ENCODE peak calls at places on chromosomes 5 and 9, in seven cellular contexts. E, H, B, Q, O, P and X are unnamed samples.

GRCh38 chr9:135804588-135805421 is 102.5 kb downstream of the CAMSAP1 start:
- DNase-seq in E (no peak), H (no peak), B (no peak), Q (no peak), O (peak; percentile 9), P (no peak), X (no peak)

GRCh38 chr5:131999991-132000490 is 11.4 kb downstream of the ACSL6 start:
- DNase-seq in E (no peak), H (no peak), B (no peak), Q (no peak), O (no peak), P (no peak), X (no peak)

GRCh38 chr5:142215915-142216681 is 107.5 kb downstream of the NDFIP1 start:
- DNase-seq in E (peak; percentile 88), H (peak; percentile 78), B (no peak), Q (peak; percentile 95), O (peak; percentile 99), P (peak; percentile 84), X (peak; percentile 97)

GRCh38 chr5:111742595-111742994 is 14.4 kb downstream of the NREP start:
- DNase-seq in E (no peak), H (peak; percentile 33), B (no peak), Q (peak; percentile 57), O (peak; percentile 67), P (no peak), X (peak; percentile 75)

GRCh38 chr5:153860482-153860881 is 178.2 kb downstream of the FAM114A2 start:
- DNase-seq in E (no peak), H (no peak), B (no peak), Q (peak; percentile 48), O (peak; percentile 35), P (no peak), X (no peak)

GRCh38 chr9:33044677-33045282 is 19.7 kb downstream of the DNAJA1 start:
- DNase-seq in E (no peak), H (peak; percentile 57), B (no peak), Q (no peak), O (peak; percentile 4), P (no peak), X (no peak)

GRCh38 chr5:163915481-163915961 is 410.1 kb downstream of the MAT2B start:
- DNase-seq in E (no peak), H (peak; percentile 11), B (no peak), Q (peak; percentile 38), O (no peak), P (no peak), X (no peak)

GRCh38 chr5:163385824-163386223 is 51.6 kb upstream of the CCNG1 start:
- DNase-seq in E (no peak), H (no peak), B (no peak), Q (no peak), O (no peak), P (no peak), X (no peak)

GRCh38 chr9:87389936-87390335 is 107.7 kb upstream of the DAPK1 start:
- DNase-seq in E (no peak), H (no peak), B (no peak), Q (no peak), O (no peak), P (no peak), X (no peak)

GRCh38 chr9:32882616-32883015 is 99.3 kb downstream of the TMEM215 start:
- DNase-seq in E (no peak), H (no peak), B (no peak), Q (no peak), O (no peak), P (no peak), X (no peak)

GRCh38 chr9:87280421-87280820 is 217.2 kb upstream of the DAPK1 start:
- DNase-seq in E (peak; percentile 81), H (no peak), B (no peak), Q (no peak), O (peak; percentile 87), P (no peak), X (peak; percentile 98)

GRCh38 chr9:112711050-112711689 is 6.7 kb downstream of the INIP start:
- DNase-seq in E (peak; percentile 58), H (peak; percentile 59), B (no peak), Q (peak; percentile 9), O (no peak), P (no peak), X (no peak)

GRCh38 chr5:82155305-82155704 is 122.8 kb downstream of the RPS23 start:
- DNase-seq in E (no peak), H (no peak), B (no peak), Q (no peak), O (no peak), P (no peak), X (no peak)

GRCh38 chr9:97384406-97385262 is 27.3 kb upstream of the TDRD7 start:
- DNase-seq in E (no peak), H (no peak), B (no peak), Q (no peak), O (no peak), P (no peak), X (no peak)

GRCh38 chr5:176784218-176785165 is 25.9 kb upstream of the UNC5A start:
- DNase-seq in E (no peak), H (peak; percentile 50), B (no peak), Q (peak; percentile 91), O (peak; percentile 98), P (peak; percentile 36), X (peak; percentile 32)

GRCh38 chr9:84068872-84069271 is 88.3 kb downstream of the RMI1 start:
- DNase-seq in E (no peak), H (no peak), B (no peak), Q (no peak), O (no peak), P (no peak), X (no peak)

GRCh38 chr9:89536618-89537017 is 38.7 kb upstream of the SEMA4D start:
- DNase-seq in E (no peak), H (no peak), B (no peak), Q (no peak), O (no peak), P (no peak), X (no peak)

GRCh38 chr9:77841739-77842386 is 189.7 kb downstream of the GNAQ start:
- DNase-seq in E (no peak), H (no peak), B (no peak), Q (no peak), O (no peak), P (no peak), X (no peak)

GRCh38 chr9:127537014-127537413 is 75.1 kb upstream of the STXBP1 start:
- DNase-seq in E (peak; percentile 19), H (no peak), B (no peak), Q (no peak), O (peak; percentile 70), P (no peak), X (no peak)